ENCODE peak calls at places on chromosomes 1 and 21, in nine cellular contexts. S is right lobe of liver, N is gastrocnemius medialis, J is HL-60, Z is heart left ventricle, G is mesendoderm, Y is neural progenitor cell, D is K562, X is H9. H is an unnamed sample.

GRCh38 chr1:53495608-53496345 is 36.6 kb downstream of the DMRTB1 start:
- DNase-seq in D (no peak), X (no peak), Z (no peak), N (no peak), Y (no peak), J (no peak), S (no peak), G (no peak), H (no peak)

GRCh38 chr1:246987083-246987690 is 20.7 kb downstream of the ZNF695 start:
- DNase-seq in G (peak), Y (no peak), Z (no peak), J (no peak), D (no peak), S (no peak), N (no peak), X (no peak), H (no peak)

GRCh38 chr1:5717031-5717682 is 275.1 kb downstream of the NPHP4 start:
- DNase-seq in Z (no peak), Y (no peak), J (no peak), D (no peak), G (no peak), X (no peak), N (no peak), S (peak), H (no peak)

GRCh38 chr1:241551759-241552638 is 19.8 kb downstream of the KMO start:
- DNase-seq in Y (no peak), G (no peak), J (peak), Z (peak), S (peak), X (no peak), N (peak), D (peak), H (peak)

GRCh38 chr1:244218220-244218619 is 167.1 kb downstream of the ZBTB18 start:
- DNase-seq in N (no peak), Z (no peak), S (no peak), D (no peak), J (no peak), Y (peak), G (no peak), X (no peak), H (no peak)

GRCh38 chr1:58412071-58412580 is 134.4 kb downstream of the OMA1 start:
- DNase-seq in X (no peak), D (no peak), J (no peak), Y (no peak), G (no peak), S (no peak), N (no peak), Z (no peak), H (no peak)

GRCh38 chr1:40855513-40855912 is 6.7 kb downstream of the CITED4 start:
- DNase-seq in J (no peak), X (peak), G (peak), D (no peak), Y (peak), Z (no peak), S (no peak), N (no peak), H (no peak)

GRCh38 chr1:110152133-110152785 is 2.0 kb downstream of the SLC6A17 start:
- DNase-seq in Y (no peak), J (no peak), G (peak), X (no peak), Z (no peak), D (no peak), N (no peak), S (no peak), H (no peak)

GRCh38 chr1:2073382-2074230 is 23.4 kb downstream of the PRKCZ start:
- DNase-seq in G (no peak), N (no peak), Z (no peak), S (no peak), J (no peak), X (no peak), D (peak), Y (peak), H (no peak)

GRCh38 chr1:54572236-54572850 is 24.3 kb downstream of the ACOT11 start:
- DNase-seq in Y (peak), G (peak), X (no peak), S (peak), J (no peak), D (no peak), N (peak), Z (no peak), H (no peak)

GRCh38 chr1:116571215-116571919 is 541 bp upstream of the CD58 start:
- DNase-seq in J (no peak), X (no peak), Y (peak), N (no peak), G (peak), Z (no peak), S (no peak), D (peak), H (no peak)

GRCh38 chr1:172360511-172360910 is 60.0 kb upstream of the C1orf105 start:
- DNase-seq in J (no peak), S (no peak), X (peak), Y (peak), Z (no peak), D (no peak), G (peak), N (no peak), H (no peak)

GRCh38 chr1:162091681-162092524 is 22.4 kb downstream of the NOS1AP start:
- DNase-seq in Z (no peak), D (no peak), N (no peak), S (no peak), Y (no peak), X (peak), J (no peak), G (peak), H (no peak)

GRCh38 chr1:192445849-192446489 is 129.2 kb downstream of the RGS21 start:
- DNase-seq in Z (peak), G (peak), S (no peak), J (peak), X (no peak), N (no peak), D (peak), Y (peak), H (no peak)

GRCh38 chr1:212526111-212526491 is 82.5 kb upstream of the ATF3 start:
- DNase-seq in S (no peak), Y (no peak), J (no peak), D (no peak), Z (no peak), G (no peak), X (no peak), N (no peak), H (no peak)

GRCh38 chr1:193417420-193417819 is 231.0 kb upstream of the B3GALT2 start:
- DNase-seq in S (no peak), N (no peak), D (no peak), X (no peak), G (no peak), J (no peak), Z (no peak), Y (no peak), H (no peak)

GRCh38 chr1:174232761-174233160 is 73.4 kb downstream of the RABGAP1L start:
- DNase-seq in D (no peak), G (no peak), J (peak), X (no peak), N (no peak), Z (no peak), Y (no peak), S (no peak), H (no peak)

GRCh38 chr1:214514032-214514818 is 37.2 kb downstream of the PTPN14 start:
- DNase-seq in S (no peak), N (no peak), J (peak), G (peak), Y (peak), D (no peak), Z (no peak), X (no peak), H (no peak)

GRCh38 chr1:61254629-61255323 is 172.4 kb downstream of the NFIA start:
- DNase-seq in Y (no peak), Z (peak), J (peak), N (peak), X (no peak), G (no peak), D (no peak), S (no peak), H (no peak)

GRCh38 chr1:23555225-23555801 is 4.0 kb downstream of the ID3 start:
- DNase-seq in S (no peak), N (peak), J (no peak), X (peak), Y (peak), D (no peak), G (peak), Z (peak), H (no peak)

GRCh38 chr1:109636201-109636952 is 16.7 kb downstream of the AMPD2 start:
- DNase-seq in N (no peak), Y (no peak), G (peak), S (no peak), D (peak), J (no peak), Z (peak), X (peak), H (no peak)

GRCh38 chr1:150987928-150988327 is 5.8 kb downstream of the ANXA9 start:
- DNase-seq in J (no peak), S (no peak), Y (no peak), X (no peak), N (no peak), G (no peak), Z (no peak), D (no peak), H (no peak)

GRCh38 chr1:109863699-109864062 is 47.0 kb upstream of the CSF1 start:
- DNase-seq in J (no peak), S (no peak), X (no peak), Z (no peak), G (no peak), N (no peak), D (no peak), Y (no peak), H (no peak)

GRCh38 chr1:34361121-34361520 is 184.4 kb downstream of the C1orf94 start:
- DNase-seq in D (no peak), S (no peak), Z (no peak), J (no peak), G (no peak), X (peak), N (no peak), Y (no peak), H (no peak)
- H3K27ac ChIP-seq in D (no peak), S (no peak), Z (no peak), J (no peak), G (no peak), X (no peak), N (no peak), Y (no peak), H (no peak)

GRCh38 chr1:75731881-75732280 is 7.4 kb downstream of the ACADM start:
- DNase-seq in S (no peak), N (no peak), D (no peak), X (no peak), J (no peak), Y (no peak), Z (no peak), G (no peak), H (no peak)
- H3K27ac ChIP-seq in S (no peak), N (no peak), D (no peak), X (no peak), J (no peak), Y (no peak), Z (no peak), G (no peak), H (no peak)

GRCh38 chr1:204685236-204686006 is at the start of gene LRRN2:
- DNase-seq in S (no peak), N (no peak), Z (peak), Y (peak), D (no peak), G (peak), X (peak), J (no peak), H (no peak)

GRCh38 chr1:204680461-204680860 is 5.1 kb downstream of the LRRN2 start:
- DNase-seq in J (no peak), G (no peak), Y (no peak), D (no peak), S (no peak), Z (no peak), N (no peak), X (no peak), H (no peak)

GRCh38 chr1:204684551-204685235 is 845 bp downstream of the LRRN2 start:
- DNase-seq in N (no peak), J (no peak), G (peak), X (peak), S (no peak), Z (peak), Y (peak), D (peak), H (no peak)

GRCh38 chr1:204684206-204684536 is 1.4 kb downstream of the LRRN2 start:
- DNase-seq in Z (no peak), D (no peak), S (no peak), X (no peak), G (peak), Y (no peak), N (no peak), J (no peak), H (no peak)

GRCh38 chr1:204683284-204684205 is 2.0 kb downstream of the LRRN2 start:
- DNase-seq in J (no peak), G (no peak), Z (no peak), X (no peak), S (no peak), Y (no peak), D (no peak), N (no peak), H (no peak)
- H3K27ac ChIP-seq in J (no peak), G (no peak), Z (no peak), X (no peak), S (no peak), Y (no peak), D (no peak), N (no peak), H (no peak)

GRCh38 chr1:25890249-25891034 is 14.9 kb upstream of the PAQR7 start:
- DNase-seq in G (peak), Z (no peak), J (no peak), D (no peak), S (no peak), Y (no peak), X (peak), N (no peak), H (no peak)

GRCh38 chr1:25891606-25892005 is 14.6 kb downstream of the STMN1 start:
- DNase-seq in N (no peak), G (no peak), D (no peak), Z (no peak), J (no peak), X (no peak), S (no peak), Y (no peak), H (no peak)

GRCh38 chr1:25895365-25895990 is 10.7 kb downstream of the STMN1 start:
- DNase-seq in Z (peak), D (peak), S (peak), Y (peak), N (peak), G (peak), J (peak), X (peak), H (peak)

GRCh38 chr1:25896266-25896665 is 10.0 kb downstream of the STMN1 start:
- DNase-seq in D (no peak), S (no peak), G (no peak), X (no peak), N (no peak), Z (no peak), J (no peak), Y (no peak), H (no peak)

GRCh38 chr1:25893072-25893604 is 13.1 kb downstream of the STMN1 start:
- DNase-seq in S (no peak), N (no peak), Y (no peak), J (no peak), X (no peak), Z (no peak), D (no peak), G (no peak), H (no peak)
- H3K27ac ChIP-seq in S (no peak), N (no peak), Y (peak), J (peak), X (no peak), Z (no peak), D (no peak), G (no peak), H (peak)

GRCh38 chr21:45670731-45671130 is 27.2 kb downstream of the PCBP3 start:
- DNase-seq in Y (no peak), X (no peak), Z (no peak), S (no peak), D (no peak), G (no peak), N (no peak), J (no peak), H (no peak)
- H3K27ac ChIP-seq in Y (no peak), X (no peak), Z (no peak), S (no peak), D (no peak), G (no peak), N (no peak), J (no peak), H (no peak)

GRCh38 chr1:223016381-223016780 is 126.7 kb downstream of the TLR5 start:
- DNase-seq in J (no peak), G (no peak), Z (no peak), N (no peak), Y (no peak), S (no peak), D (no peak), X (no peak), H (no peak)
- H3K27ac ChIP-seq in J (no peak), G (no peak), Z (peak), N (no peak), Y (no peak), S (no peak), D (no peak), X (no peak), H (no peak)

GRCh38 chr1:207836616-207837352 is 74.1 kb downstream of the CD34 start:
- DNase-seq in N (no peak), Z (no peak), X (no peak), D (no peak), Y (no peak), S (no peak), G (no peak), J (no peak), H (no peak)
- H3K27ac ChIP-seq in N (peak), Z (peak), X (no peak), D (no peak), Y (no peak), S (no peak), G (no peak), J (no peak), H (peak)

GRCh38 chr1:21564521-21565095 is 55.4 kb downstream of the ALPL start:
- DNase-seq in J (no peak), G (no peak), N (no peak), X (no peak), S (no peak), D (no peak), Y (no peak), Z (no peak), H (no peak)
- H3K27ac ChIP-seq in J (no peak), G (no peak), N (no peak), X (no peak), S (no peak), D (no peak), Y (no peak), Z (no peak), H (no peak)

GRCh38 chr21:43590220-43590619 is 69.1 kb downstream of the HSF2BP start:
- DNase-seq in X (no peak), S (no peak), Z (no peak), G (no peak), D (no peak), Y (no peak), N (no peak), J (no peak), H (no peak)

GRCh38 chr21:43585924-43586411 is 73.3 kb downstream of the HSF2BP start:
- DNase-seq in J (no peak), Y (peak), S (no peak), Z (peak), X (peak), D (no peak), N (peak), G (peak), H (peak)

GRCh38 chr21:43588957-43589356 is 70.3 kb downstream of the HSF2BP start:
- DNase-seq in Y (no peak), X (no peak), S (no peak), N (no peak), G (no peak), Z (no peak), J (no peak), D (no peak), H (no peak)

GRCh38 chr21:43585514-43585913 is 73.8 kb downstream of the HSF2BP start:
- DNase-seq in J (no peak), N (no peak), Z (no peak), Y (no peak), X (no peak), D (no peak), G (no peak), S (no peak), H (no peak)
- H3K27ac ChIP-seq in J (no peak), N (peak), Z (peak), Y (no peak), X (no peak), D (no peak), G (no peak), S (peak), H (peak)

GRCh38 chr1:111846842-111847241 is 91.1 kb downstream of the DDX20 start:
- DNase-seq in Z (no peak), J (no peak), D (no peak), Y (no peak), X (no peak), G (no peak), S (no peak), N (no peak), H (no peak)
- H3K27ac ChIP-seq in Z (no peak), J (no peak), D (no peak), Y (no peak), X (no peak), G (no peak), S (no peak), N (no peak), H (no peak)

H was measured in thoracic aorta.